ENCODE peak calls at places on chromosome 10, in nine cellular contexts. N is iPS DF 6.9, Q is hepatocyte, L is SJSA1, W is sigmoid colon, K is lung, X is uterus, M is pancreas, Y is tibial artery. G is an unnamed sample.

GRCh38 chr10:80131499-80131901 is 1.0 kb upstream of the PLAC9 start:
- DNase-seq in M (no peak), K (no peak), Y (no peak), Q (no peak), W (peak; percentile 14), N (no peak), X (no peak), L (no peak), G (no peak)

GRCh38 chr10:3067859-3068179 is 471 bp downstream of the PFKP start:
- DNase-seq in L (no peak), Y (no peak), M (no peak), K (no peak), N (no peak), X (no peak), W (no peak), Q (no peak), G (no peak)

GRCh38 chr10:121624778-121625330 is 26.6 kb upstream of the FGFR2 start:
- DNase-seq in M (no peak), K (no peak), N (no peak), L (no peak), Y (no peak), X (no peak), Q (no peak), W (no peak), G (no peak)

GRCh38 chr10:124671486-124672075 is 72.6 kb downstream of the FAM53B start:
- DNase-seq in X (no peak), M (no peak), W (peak; percentile 79), K (no peak), Q (peak; percentile 39), L (no peak), Y (no peak), N (no peak), G (no peak)

GRCh38 chr10:33519130-33519860 is 184.8 kb upstream of the NRP1 start:
- DNase-seq in Q (no peak), Y (no peak), K (no peak), M (no peak), L (no peak), N (peak; percentile 16), X (no peak), W (no peak), G (no peak)

GRCh38 chr10:106705576-106706526 is 458.7 kb downstream of the SORCS1 start:
- DNase-seq in N (peak; percentile 74), Q (peak; percentile 88), W (peak; percentile 81), K (peak; percentile 53), Y (peak; percentile 49), X (peak; percentile 43), L (peak; percentile 52), M (no peak), G (no peak)

GRCh38 chr10:104447331-104447730 is 93.7 kb downstream of the CFAP58 start:
- DNase-seq in Q (no peak), Y (no peak), X (no peak), L (no peak), M (no peak), N (no peak), W (no peak), K (no peak), G (no peak)

GRCh38 chr10:31940839-31941653 is 12.4 kb upstream of the ARHGAP12 start:
- DNase-seq in N (no peak), W (no peak), Y (no peak), Q (peak; percentile 83), X (no peak), K (no peak), L (peak; percentile 97), M (no peak), G (no peak)

GRCh38 chr10:12943425-12943824 is 58.1 kb downstream of the CCDC3 start:
- DNase-seq in X (no peak), W (no peak), K (no peak), L (peak; percentile 25), N (no peak), Y (no peak), Q (no peak), M (no peak), G (peak; percentile 44)

GRCh38 chr10:14254368-14254767 is 76.4 kb downstream of the FRMD4A start:
- DNase-seq in K (no peak), N (no peak), W (no peak), X (no peak), L (no peak), Y (no peak), M (no peak), Q (no peak), G (no peak)

GRCh38 chr10:47255866-47256265 is 44.1 kb upstream of the GDF10 start:
- DNase-seq in Y (no peak), K (no peak), W (peak; percentile 42), L (no peak), N (no peak), Q (no peak), X (no peak), M (no peak), G (peak; percentile 72)

GRCh38 chr10:13707156-13707881 is 120.6 kb downstream of the PRPF18 start:
- DNase-seq in K (peak; percentile 69), N (peak; percentile 70), Q (peak; percentile 77), L (peak; percentile 82), W (peak; percentile 93), X (peak; percentile 83), Y (peak; percentile 81), M (peak; percentile 73), G (no peak)

GRCh38 chr10:77862595-77862994 is 64.0 kb downstream of the DLG5 start:
- DNase-seq in W (no peak), Y (no peak), Q (no peak), L (no peak), N (no peak), X (no peak), M (no peak), K (no peak), G (no peak)

GRCh38 chr10:36462194-36462593 is 663.2 kb upstream of the ANKRD30A start:
- DNase-seq in Q (no peak), N (no peak), K (no peak), W (no peak), Y (no peak), X (no peak), M (no peak), L (no peak), G (no peak)

GRCh38 chr10:75851946-75852345 is 420.5 kb downstream of the LRMDA start:
- DNase-seq in X (no peak), W (no peak), N (no peak), K (no peak), Y (no peak), M (no peak), L (no peak), Q (no peak), G (no peak)

GRCh38 chr10:61669161-61669755 is 6.5 kb downstream of the CABCOCO1 start:
- DNase-seq in M (no peak), Q (no peak), K (no peak), Y (no peak), L (no peak), N (no peak), W (no peak), X (no peak), G (no peak)

GRCh38 chr10:69318997-69319727 is 40.9 kb downstream of the HK1 start:
- DNase-seq in L (peak; percentile 72), K (peak; percentile 86), Y (peak; percentile 89), X (peak; percentile 81), M (peak; percentile 83), W (peak; percentile 92), Q (peak; percentile 71), N (no peak), G (no peak)

GRCh38 chr10:90125966-90126600 is 424.7 kb downstream of the KIF20B start:
- DNase-seq in M (no peak), X (no peak), L (no peak), Q (no peak), Y (no peak), W (no peak), N (no peak), K (no peak), G (no peak)

GRCh38 chr10:97788552-97789442 is 17.0 kb upstream of the SFRP5 start:
- DNase-seq in L (no peak), N (no peak), Q (peak; percentile 69), X (no peak), W (no peak), Y (no peak), M (peak; percentile 84), K (peak; percentile 54), G (no peak)
- H3K4me1 ChIP-seq in L (no peaks in the 10 kb centered on the region), N (no peaks in the 10 kb centered on the region), Q (peaks cover 4% of the 10 kb centered on the region), X (no peaks in the 10 kb centered on the region), W (no peaks in the 10 kb centered on the region), Y (no peaks in the 10 kb centered on the region), M (peaks cover 41% of the 10 kb centered on the region), K (no peaks in the 10 kb centered on the region), G (peaks cover 8% of the 10 kb centered on the region)

GRCh38 chr10:29680091-29680490 is 45.3 kb upstream of the SVIL start:
- DNase-seq in M (no peak), Y (no peak), Q (no peak), W (no peak), L (no peak), X (no peak), N (no peak), K (no peak), G (no peak)
- H3K4me1 ChIP-seq in M (no peaks in the 10 kb centered on the region), Y (no peaks in the 10 kb centered on the region), Q (no peaks in the 10 kb centered on the region), W (no peaks in the 10 kb centered on the region), L (no peaks in the 10 kb centered on the region), X (peaks cover 6% of the 10 kb centered on the region), N (no peaks in the 10 kb centered on the region), K (no peaks in the 10 kb centered on the region), G (peaks cover 29% of the 10 kb centered on the region)

DNA sequence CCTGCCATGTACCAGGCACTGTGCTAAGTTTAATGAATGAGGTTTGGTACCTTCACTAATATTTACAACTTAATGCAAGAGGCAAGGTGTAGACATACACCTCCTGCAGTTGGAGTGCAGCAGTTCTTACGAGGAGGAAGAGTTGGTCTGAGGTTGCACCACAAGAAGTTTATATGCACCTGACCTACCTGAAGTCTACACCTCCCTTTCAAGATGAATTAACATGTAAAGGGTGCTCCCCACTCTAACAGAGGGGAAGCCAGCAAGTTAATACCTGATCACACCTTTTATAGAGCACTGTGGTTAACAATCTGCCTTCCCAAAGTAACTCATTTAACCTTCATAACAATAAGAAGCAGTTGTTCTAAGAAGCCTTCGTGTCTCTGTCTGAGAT is 120.0 kb downstream of the LYZL1 start:
- DNase-seq in Q (no peak), M (no peak), W (no peak), X (no peak), N (no peak), L (no peak), K (no peak), Y (no peak), G (no peak)
- H3K4me1 ChIP-seq in Q (no peaks in the 10 kb centered on the region), M (peaks cover 5% of the 10 kb centered on the region), W (no peaks in the 10 kb centered on the region), X (no peaks in the 10 kb centered on the region), N (no peaks in the 10 kb centered on the region), L (peaks cover 8% of the 10 kb centered on the region), K (peaks cover 15% of the 10 kb centered on the region), Y (no peaks in the 10 kb centered on the region), G (peaks cover 43% of the 10 kb centered on the region)

DNA sequence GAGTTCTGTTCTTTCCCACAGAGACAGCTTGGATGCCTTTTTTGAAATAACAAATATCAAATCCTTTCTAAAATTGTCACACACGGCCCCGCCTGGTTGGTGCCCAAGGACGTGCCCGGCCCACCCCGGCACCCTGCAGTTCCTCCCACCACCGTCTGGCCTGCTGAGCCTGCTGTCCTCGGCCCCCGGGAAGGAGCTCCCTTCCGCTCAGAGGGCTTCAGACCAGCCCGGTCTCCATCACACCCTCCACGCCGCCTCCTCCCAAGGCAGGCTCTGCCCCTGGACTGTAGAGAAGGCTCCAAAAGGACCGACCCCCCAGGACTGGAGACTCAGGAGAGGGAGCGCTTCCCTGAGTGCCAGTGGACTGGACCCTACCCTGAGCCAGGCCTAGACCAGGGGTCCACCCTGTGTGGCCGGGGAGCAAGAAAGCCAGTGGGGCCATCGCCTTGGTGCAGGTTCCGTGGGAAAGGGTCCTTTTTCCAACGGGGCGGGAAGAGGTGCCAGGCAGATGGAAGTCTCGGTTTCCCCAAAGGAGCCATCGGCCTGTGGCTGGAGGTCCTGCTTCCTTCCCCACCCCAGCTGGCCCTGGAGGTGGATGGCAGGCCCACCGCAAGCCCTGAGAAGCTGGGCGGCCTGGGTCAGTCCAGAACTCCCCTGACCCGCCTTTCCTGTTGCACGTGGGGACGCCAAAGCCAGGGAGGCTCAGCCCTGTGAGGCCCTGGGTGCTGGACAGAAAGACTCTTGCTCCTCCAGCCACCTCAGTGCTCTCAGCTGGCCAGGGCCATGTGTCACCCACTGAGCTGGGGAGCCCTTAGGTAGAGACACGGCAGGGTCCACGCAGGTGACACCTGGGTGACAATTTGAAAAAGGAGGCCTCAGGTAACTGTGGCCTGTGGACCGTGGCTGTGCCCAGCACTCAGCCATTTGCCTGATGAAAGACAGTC is 69.8 kb downstream of the PWWP2B start:
- DNase-seq in K (no peak), W (no peak), Y (no peak), M (peak; percentile 54), L (no peak), X (no peak), N (no peak), Q (no peak), G (no peak)
- H3K4me1 ChIP-seq in K (no peaks in the 10 kb centered on the region), W (no peaks in the 10 kb centered on the region), Y (peaks cover 23% of the 10 kb centered on the region), M (no peaks in the 10 kb centered on the region), L (no peaks in the 10 kb centered on the region), X (no peaks in the 10 kb centered on the region), N (peaks cover 4% of the 10 kb centered on the region), Q (peaks cover 20% of the 10 kb centered on the region), G (peaks cover 62% of the 10 kb centered on the region)